ENCODE peak calls at places on chromosomes 11 and 22, in nine cellular contexts. B is activated naive CD8-positive, alpha-beta T cell treated with anti-CD3 and anti-CD28 coated beads, Interleukin-2, amount 10 ng/mL, durations not matched to agents 7 days and 5 days; U is activated T-helper 1 cell treated with anti-CD3 and anti-CD28 coated beads, Interleukin-12 subunit alpha, Interleukin-12 subunit beta, Interleukin-2, Interleukin-4 antibody, amounts not matched to agents 30 ng/mL and 10 ng/mL and 1 ng/mL, durations not matched to agents 14 hours and 24 hours and 36 hours; J is tibial artery; E is amniotic stem cell; Y is aorta; V is CD4-positive, alpha-beta T cell; Q is ACHN; T is activated CD4-positive, alpha-beta T cell treated with anti-CD3 and anti-CD28 coated beads for 24 hours. L is an unnamed sample.

GRCh38 chr11:109859325-109859724 is 233.9 kb upstream of the ZC3H12C start:
- DNase-seq in B (no peak), U (no peak), J (no peak), E (no peak), Y (no peak), V (no peak), Q (no peak), T (no peak), L (no peak)

GRCh38 chr11:22516136-22516535 is 109.5 kb downstream of the FANCF start:
- DNase-seq in B (no peak), U (no peak), J (no peak), E (no peak), Y (no peak), V (no peak), Q (no peak), T (no peak), L (no peak)

GRCh38 chr22:43481528-43482309 is 69.9 kb downstream of the MPPED1 start:
- DNase-seq in B (peak), U (no peak), J (no peak), E (no peak), Y (peak), V (no peak), Q (no peak), T (no peak), L (no peak)

GRCh38 chr11:83691387-83692088 is 405.4 kb upstream of the CCDC90B start:
- DNase-seq in B (no peak), U (no peak), J (no peak), E (no peak), Y (no peak), V (no peak), Q (no peak), T (no peak), L (no peak)

GRCh38 chr11:114081641-114082414 is 22.3 kb downstream of the ZBTB16 start:
- DNase-seq in B (no peak), U (no peak), J (no peak), E (no peak), Y (no peak), V (no peak), Q (no peak), T (no peak), L (no peak)

GRCh38 chr11:1978865-1979473 is 18.7 kb downstream of the H19 start:
- DNase-seq in B (peak), U (no peak), J (peak), E (no peak), Y (peak), V (no peak), Q (no peak), T (no peak), L (no peak)

GRCh38 chr22:49894321-49895072 is 23.7 kb downstream of the ALG12 start:
- DNase-seq in B (peak), U (no peak), J (no peak), E (no peak), Y (peak), V (no peak), Q (no peak), T (no peak), L (no peak)

GRCh38 chr11:68039526-68040086 is 781 bp downstream of the TCIRG1 start:
- DNase-seq in B (no peak), U (no peak), J (no peak), E (no peak), Y (no peak), V (no peak), Q (no peak), T (no peak), L (no peak)

GRCh38 chr11:111557425-111558111 is 17.0 kb downstream of the LAYN start:
- DNase-seq in B (no peak), U (no peak), J (no peak), E (peak), Y (no peak), V (no peak), Q (peak), T (no peak), L (no peak)

GRCh38 chr11:122204206-122204605 is 88.2 kb upstream of the BLID start:
- DNase-seq in B (no peak), U (no peak), J (no peak), E (no peak), Y (no peak), V (no peak), Q (no peak), T (no peak), L (no peak)

GRCh38 chr11:120562806-120563425 is 51.4 kb downstream of the GRIK4 start:
- DNase-seq in B (no peak), U (no peak), J (peak), E (no peak), Y (peak), V (no peak), Q (no peak), T (no peak), L (no peak)

GRCh38 chr11:109034341-109034696 is 369.4 kb downstream of the DDX10 start:
- DNase-seq in B (no peak), U (no peak), J (no peak), E (no peak), Y (no peak), V (no peak), Q (no peak), T (no peak), L (no peak)

GRCh38 chr11:69674267-69674885 is 777 bp downstream of the LTO1 start:
- DNase-seq in B (no peak), U (no peak), J (no peak), E (peak), Y (peak), V (no peak), Q (peak), T (no peak), L (no peak)

GRCh38 chr22:24121938-24122337 is 59.3 kb upstream of the SUSD2 start:
- DNase-seq in B (no peak), U (no peak), J (no peak), E (no peak), Y (no peak), V (no peak), Q (no peak), T (no peak), L (no peak)

GRCh38 chr11:34789196-34789834 is 126.9 kb downstream of the APIP start:
- DNase-seq in B (no peak), U (no peak), J (no peak), E (no peak), Y (no peak), V (no peak), Q (no peak), T (no peak), L (no peak)

GRCh38 chr11:794766-795637 is 3.1 kb downstream of the SLC25A22 start:
- DNase-seq in B (no peak), U (no peak), J (no peak), E (no peak), Y (no peak), V (no peak), Q (no peak), T (no peak), L (no peak)

GRCh38 chr11:14249121-14249963 is 109.6 kb downstream of the RRAS2 start:
- DNase-seq in B (peak), U (peak), J (no peak), E (peak), Y (peak), V (peak), Q (peak), T (peak), L (peak)

GRCh38 chr22:50503475-50504145 is 3.9 kb downstream of the LMF2 start:
- DNase-seq in B (peak), U (no peak), J (no peak), E (no peak), Y (no peak), V (no peak), Q (no peak), T (no peak), L (no peak)

GRCh38 chr11:2406878-2407410 is 6.4 kb downstream of the TSSC4 start:
- DNase-seq in B (no peak), U (no peak), J (no peak), E (no peak), Y (no peak), V (no peak), Q (no peak), T (no peak), L (no peak)

GRCh38 chr22:50627452-50627913 is 469 bp downstream of the ARSA start:
- DNase-seq in B (no peak), U (no peak), J (no peak), E (no peak), Y (peak), V (no peak), Q (no peak), T (no peak), L (no peak)

GRCh38 chr22:24423519-24424000 is 3.8 kb upstream of the ADORA2A start:
- DNase-seq in B (peak), U (peak), J (no peak), E (no peak), Y (peak), V (peak), Q (peak), T (peak), L (peak)

GRCh38 chr11:134371436-134372185 is 39.8 kb downstream of the GLB1L2 start:
- DNase-seq in B (no peak), U (no peak), J (peak), E (no peak), Y (peak), V (no peak), Q (no peak), T (no peak), L (peak)

GRCh38 chr22:40055143-40055926 is 60.6 kb downstream of the FAM83F start:
- DNase-seq in B (no peak), U (no peak), J (no peak), E (no peak), Y (no peak), V (no peak), Q (no peak), T (no peak), L (no peak)

GRCh38 chr11:117685566-117685965 is 111.5 kb downstream of the DSCAML1 start:
- DNase-seq in B (no peak), U (no peak), J (no peak), E (no peak), Y (no peak), V (no peak), Q (no peak), T (no peak), L (no peak)

GRCh38 chr11:12642040-12642439 is 32.2 kb upstream of the TEAD1 start:
- DNase-seq in B (no peak), U (no peak), J (no peak), E (no peak), Y (no peak), V (no peak), Q (no peak), T (no peak), L (no peak)

GRCh38 chr22:45999379-45999971 is 22.5 kb upstream of the WNT7B start:
- DNase-seq in B (peak), U (no peak), J (no peak), E (no peak), Y (peak), V (no peak), Q (no peak), T (no peak), L (no peak)

GRCh38 chr11:78417175-78417887 is at the start of gene GAB2:
- DNase-seq in B (no peak), U (no peak), J (peak), E (no peak), Y (no peak), V (peak), Q (no peak), T (no peak), L (peak)

GRCh38 chr11:45457649-45458048 is 171.5 kb upstream of the SYT13 start:
- DNase-seq in B (no peak), U (no peak), J (no peak), E (peak), Y (no peak), V (no peak), Q (no peak), T (no peak), L (no peak)

GRCh38 chr11:67285541-67286498 is 3.3 kb upstream of the ANKRD13D start:
- DNase-seq in B (no peak), U (no peak), J (no peak), E (no peak), Y (peak), V (no peak), Q (no peak), T (no peak), L (peak)

GRCh38 chr11:5204787-5205186 is 4.3 kb upstream of the OR51V1 start:
- DNase-seq in B (no peak), U (no peak), J (no peak), E (peak), Y (no peak), V (no peak), Q (peak), T (no peak), L (no peak)

GRCh38 chr22:38205261-38206128 is 3.7 kb downstream of the MAFF start:
- DNase-seq in B (no peak), U (no peak), J (peak), E (no peak), Y (peak), V (no peak), Q (no peak), T (no peak), L (no peak)

GRCh38 chr11:125426818-125427528 is 69.1 kb downstream of the FEZ1 start:
- DNase-seq in B (no peak), U (no peak), J (no peak), E (no peak), Y (peak), V (no peak), Q (no peak), T (no peak), L (no peak)

GRCh38 chr11:87223816-87224215 is 186.1 kb downstream of the TMEM135 start:
- DNase-seq in B (no peak), U (no peak), J (no peak), E (no peak), Y (no peak), V (no peak), Q (no peak), T (no peak), L (no peak)

GRCh38 chr11:27018902-27019544 is 21.6 kb upstream of the BBOX1 start:
- DNase-seq in B (no peak), U (no peak), J (no peak), E (no peak), Y (no peak), V (no peak), Q (no peak), T (no peak), L (no peak)

L was measured in T-helper 17 cell.